ENCODE peak calls at places on chromosomes 3 and 15, in six cellular contexts. One of them, this sample, is unnamed.

GRCh38 chr3:134299185-134299887 is 48.7 kb upstream of the RYK start:
- DNase-seq in iris pigment epithelial cell: peak
- DNase-seq in C1 segment of cervical spinal cord: no peak
- DNase-seq in GM13976: no peak
- DNase-seq in GM18507: no peak
- DNase-seq in tibial artery: no peak
- DNase-seq in this sample: no peak

GRCh38 chr3:18712713-18713575 is 287.8 kb upstream of the SATB1 start:
- DNase-seq in C1 segment of cervical spinal cord: no peak
- DNase-seq in GM13976: no peak
- DNase-seq in iris pigment epithelial cell: no peak
- DNase-seq in tibial artery: no peak
- DNase-seq in GM18507: no peak
- DNase-seq in this sample: no peak

GRCh38 chr3:52780298-52780585 is 2.8 kb downstream of the ITIH1 start:
- DNase-seq in tibial artery: no peak
- DNase-seq in GM13976: no peak
- DNase-seq in C1 segment of cervical spinal cord: no peak
- DNase-seq in GM18507: no peak
- DNase-seq in iris pigment epithelial cell: no peak
- DNase-seq in this sample: no peak

GRCh38 chr15:98804057-98804380 is 155.7 kb downstream of the IGF1R start:
- DNase-seq in iris pigment epithelial cell: peak
- DNase-seq in tibial artery: no peak
- DNase-seq in GM13976: no peak
- DNase-seq in GM18507: no peak
- DNase-seq in C1 segment of cervical spinal cord: no peak
- DNase-seq in this sample: no peak

GRCh38 chr15:76844096-76844495 is 61.0 kb downstream of the SCAPER start:
- DNase-seq in C1 segment of cervical spinal cord: no peak
- DNase-seq in GM13976: no peak
- DNase-seq in GM18507: no peak
- DNase-seq in tibial artery: no peak
- DNase-seq in iris pigment epithelial cell: peak
- DNase-seq in this sample: no peak

GRCh38 chr15:35134269-35134668 is 49.2 kb upstream of the NANOGP8 start:
- DNase-seq in GM13976: no peak
- DNase-seq in iris pigment epithelial cell: no peak
- DNase-seq in tibial artery: no peak
- DNase-seq in GM18507: no peak
- DNase-seq in C1 segment of cervical spinal cord: no peak
- DNase-seq in this sample: no peak

GRCh38 chr3:11555211-11555782 is 88.4 kb downstream of the VGLL4 start:
- DNase-seq in GM18507: no peak
- DNase-seq in iris pigment epithelial cell: no peak
- DNase-seq in GM13976: no peak
- DNase-seq in C1 segment of cervical spinal cord: peak
- DNase-seq in tibial artery: peak
- DNase-seq in this sample: no peak

GRCh38 chr3:196609343-196609775 is 30.1 kb upstream of the NRROS start:
- DNase-seq in GM13976: peak
- DNase-seq in iris pigment epithelial cell: peak
- DNase-seq in tibial artery: peak
- DNase-seq in GM18507: peak
- DNase-seq in C1 segment of cervical spinal cord: peak
- DNase-seq in this sample: peak

GRCh38 chr3:79517766-79518413 is 249.9 kb downstream of the ROBO1 start:
- DNase-seq in iris pigment epithelial cell: peak
- DNase-seq in GM18507: no peak
- DNase-seq in tibial artery: no peak
- DNase-seq in GM13976: no peak
- DNase-seq in C1 segment of cervical spinal cord: no peak
- DNase-seq in this sample: no peak

GRCh38 chr3:177536873-177537272 is 339.6 kb upstream of the TBL1XR1 start:
- DNase-seq in iris pigment epithelial cell: no peak
- DNase-seq in GM13976: no peak
- DNase-seq in GM18507: no peak
- DNase-seq in C1 segment of cervical spinal cord: no peak
- DNase-seq in tibial artery: no peak
- DNase-seq in this sample: no peak

GRCh38 chr15:29812384-29812694 is 9.9 kb downstream of the TJP1 start:
- DNase-seq in tibial artery: no peak
- DNase-seq in GM18507: no peak
- DNase-seq in GM13976: no peak
- DNase-seq in C1 segment of cervical spinal cord: no peak
- DNase-seq in iris pigment epithelial cell: peak
- DNase-seq in this sample: no peak

GRCh38 chr3:94673891-94674290 is 611.0 kb downstream of the NSUN3 start:
- DNase-seq in C1 segment of cervical spinal cord: no peak
- DNase-seq in GM13976: no peak
- DNase-seq in GM18507: no peak
- DNase-seq in tibial artery: no peak
- DNase-seq in iris pigment epithelial cell: no peak
- DNase-seq in this sample: no peak

GRCh38 chr3:195062866-195063540 is 208.0 kb downstream of the XXYLT1 start:
- DNase-seq in iris pigment epithelial cell: no peak
- DNase-seq in GM13976: no peak
- DNase-seq in GM18507: no peak
- DNase-seq in tibial artery: no peak
- DNase-seq in C1 segment of cervical spinal cord: no peak
- DNase-seq in this sample: peak

GRCh38 chr3:124415471-124415960 is 314.7 kb upstream of the UMPS start:
- DNase-seq in tibial artery: no peak
- DNase-seq in iris pigment epithelial cell: no peak
- DNase-seq in C1 segment of cervical spinal cord: no peak
- DNase-seq in GM13976: no peak
- DNase-seq in GM18507: no peak
- DNase-seq in this sample: no peak

GRCh38 chr3:30199855-30200254 is 406.5 kb upstream of the TGFBR2 start:
- DNase-seq in GM13976: no peak
- DNase-seq in C1 segment of cervical spinal cord: no peak
- DNase-seq in tibial artery: no peak
- DNase-seq in GM18507: no peak
- DNase-seq in iris pigment epithelial cell: no peak
- DNase-seq in this sample: no peak

GRCh38 chr3:178454714-178455113 is 81.5 kb upstream of the KCNMB2 start:
- DNase-seq in GM18507: no peak
- DNase-seq in tibial artery: peak
- DNase-seq in C1 segment of cervical spinal cord: no peak
- DNase-seq in GM13976: no peak
- DNase-seq in iris pigment epithelial cell: peak
- DNase-seq in this sample: peak

GRCh38 chr3:136008732-136009456 is 43.4 kb downstream of the PPP2R3A start:
- DNase-seq in iris pigment epithelial cell: no peak
- DNase-seq in tibial artery: no peak
- DNase-seq in GM18507: no peak
- DNase-seq in C1 segment of cervical spinal cord: no peak
- DNase-seq in GM13976: no peak
- DNase-seq in this sample: no peak

GRCh38 chr3:2623463-2623862 is 486.7 kb downstream of the IL5RA start:
- DNase-seq in C1 segment of cervical spinal cord: no peak
- DNase-seq in tibial artery: no peak
- DNase-seq in GM18507: no peak
- DNase-seq in iris pigment epithelial cell: peak
- DNase-seq in GM13976: no peak
- DNase-seq in this sample: no peak

GRCh38 chr3:16102905-16103364 is 71.5 kb upstream of the GALNT15 start:
- DNase-seq in GM13976: no peak
- DNase-seq in C1 segment of cervical spinal cord: no peak
- DNase-seq in GM18507: no peak
- DNase-seq in tibial artery: no peak
- DNase-seq in iris pigment epithelial cell: peak
- DNase-seq in this sample: no peak

GRCh38 chr3:72441284-72441994 is 406.8 kb downstream of the SHQ1 start:
- DNase-seq in tibial artery: no peak
- DNase-seq in iris pigment epithelial cell: peak
- DNase-seq in GM13976: no peak
- DNase-seq in GM18507: no peak
- DNase-seq in C1 segment of cervical spinal cord: no peak
- DNase-seq in this sample: no peak

GRCh38 chr15:31300981-31301686 is 25.5 kb upstream of the KLF13 start:
- DNase-seq in GM13976: no peak
- DNase-seq in tibial artery: peak
- DNase-seq in iris pigment epithelial cell: no peak
- DNase-seq in GM18507: no peak
- DNase-seq in C1 segment of cervical spinal cord: no peak
- DNase-seq in this sample: no peak